ENCODE peak calls at places on chromosomes 12 and 14, in seven cellular contexts. Y, E, Z, L, J, T and O are unnamed samples.

GRCh38 chr12:29521951-29522350 is 24.5 kb upstream of the OVCH1 start:
- DNase-seq in T (peak), E (no peak), J (no peak), L (peak), Z (no peak), Y (peak), O (no peak)

GRCh38 chr12:39959467-39959866 is 146.4 kb downstream of the SLC2A13 start:
- DNase-seq in J (no peak), L (no peak), E (no peak), T (no peak), Z (no peak), Y (no peak), O (no peak)

GRCh38 chr14:100193417-100194357 is 34.2 kb upstream of the DEGS2 start:
- DNase-seq in L (no peak), T (no peak), Y (no peak), E (no peak), Z (no peak), J (no peak), O (no peak)

GRCh38 chr12:4285070-4285469 is 11.5 kb downstream of the CCND2 start:
- DNase-seq in L (no peak), T (no peak), J (no peak), Y (no peak), Z (no peak), E (no peak), O (no peak)

GRCh38 chr12:132222096-132222807 is 78.0 kb downstream of the NOC4L start:
- DNase-seq in T (peak), E (peak), L (peak), J (peak), Y (no peak), Z (no peak), O (peak)

GRCh38 chr12:108641446-108642268 is 8.0 kb upstream of the SELPLG start:
- DNase-seq in E (no peak), L (no peak), J (no peak), Z (no peak), Y (no peak), T (no peak), O (no peak)

GRCh38 chr12:77354766-77355362 is 289.5 kb upstream of the E2F7 start:
- DNase-seq in T (peak), E (no peak), Z (no peak), Y (peak), J (no peak), L (peak), O (no peak)

GRCh38 chr12:85733441-85733840 is 102.8 kb downstream of the RASSF9 start:
- DNase-seq in E (peak), T (peak), Y (peak), Z (no peak), L (peak), J (no peak), O (no peak)

GRCh38 chr14:100554082-100554677 is 33.0 kb downstream of the BEGAIN start:
- DNase-seq in E (peak), Z (no peak), L (peak), J (peak), T (no peak), Y (no peak), O (no peak)

GRCh38 chr14:82239205-82239604 is 705.6 kb upstream of the SEL1L start:
- DNase-seq in T (no peak), J (no peak), E (no peak), L (no peak), Y (no peak), Z (no peak), O (no peak)

GRCh38 chr12:121975029-121975428 is 46.7 kb upstream of the BCL7A start:
- DNase-seq in T (no peak), Z (no peak), L (no peak), Y (no peak), E (no peak), J (no peak), O (no peak)

GRCh38 chr12:34406228-34406995 is 384.1 kb downstream of the ALG10 start:
- DNase-seq in E (peak), L (no peak), Y (no peak), J (no peak), Z (peak), T (no peak), O (peak)

GRCh38 chr12:100797786-100798580 is 3.4 kb downstream of the ANO4 start:
- DNase-seq in Y (no peak), J (no peak), T (no peak), L (no peak), E (no peak), Z (no peak), O (no peak)
- H3K27ac ChIP-seq in Y (no peak), J (no peak), T (peak), L (no peak), E (no peak), Z (no peak), O (no peak)

GRCh38 chr12:88639361-88639760 is 59.1 kb upstream of the KITLG start:
- DNase-seq in L (no peak), J (no peak), Y (peak), T (peak), E (peak), Z (no peak), O (no peak)
- H3K27ac ChIP-seq in L (peak), J (no peak), Y (peak), T (peak), E (peak), Z (no peak), O (no peak)

GRCh38 chr14:95173518-95173917 is 16.2 kb upstream of the DICER1 start:
- DNase-seq in E (peak), J (no peak), Y (no peak), Z (no peak), L (no peak), T (no peak), O (no peak)
- H3K27ac ChIP-seq in E (peak), J (no peak), Y (no peak), Z (no peak), L (no peak), T (no peak), O (no peak)

GRCh38 chr14:50312734-50313054 is 570 bp downstream of the DMAC2L start:
- DNase-seq in Y (no peak), Z (no peak), L (no peak), T (no peak), J (no peak), E (no peak), O (no peak)
- H3K27ac ChIP-seq in Y (peak), Z (peak), L (peak), T (peak), J (peak), E (peak), O (peak)

DNA sequence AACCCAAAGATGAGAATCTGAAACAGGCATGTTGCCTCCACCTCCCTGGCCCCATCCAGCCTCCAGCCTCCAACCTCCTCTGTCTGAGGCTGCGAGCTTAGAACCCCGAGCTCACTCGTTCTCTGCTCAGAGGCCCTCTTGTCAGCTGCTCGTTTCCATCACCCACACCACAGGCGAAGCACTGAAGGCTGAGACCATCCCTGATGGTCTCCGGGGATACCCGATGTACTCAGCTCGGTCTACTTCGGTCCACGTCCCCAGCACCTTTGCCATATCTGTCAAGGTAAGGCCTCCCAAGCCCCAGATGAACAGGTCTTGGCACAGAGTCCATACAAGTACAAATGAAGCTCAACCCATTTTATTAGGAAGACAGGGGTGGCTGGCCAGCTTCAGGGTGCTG is 72.4 kb downstream of the TTC7B start:
- DNase-seq in E (no peak), Y (no peak), J (no peak), Z (no peak), L (no peak), T (no peak), O (no peak)
- H3K27ac ChIP-seq in E (no peak), Y (no peak), J (no peak), Z (no peak), L (no peak), T (no peak), O (no peak)

DNA sequence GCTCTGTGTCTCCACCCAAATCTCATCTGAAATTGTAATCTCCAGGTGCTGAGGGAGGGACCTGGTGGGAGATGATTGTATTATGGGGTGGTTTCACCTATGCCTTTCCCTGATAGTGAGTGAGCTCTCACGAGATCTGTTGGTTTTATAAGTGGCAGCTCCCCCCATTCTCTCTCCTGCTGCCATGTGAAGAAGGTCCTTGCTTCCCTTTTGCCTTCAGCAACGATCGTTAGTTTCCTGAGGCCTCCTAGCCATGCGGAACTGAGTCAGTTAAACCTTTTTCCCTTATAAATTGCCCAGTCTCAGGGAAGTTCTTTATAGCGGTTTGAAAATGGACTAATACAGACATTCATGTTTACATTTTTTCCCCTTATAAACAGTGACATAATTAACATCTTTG is 36.1 kb downstream of the PELI2 start:
- DNase-seq in J (no peak), Y (no peak), L (no peak), E (no peak), Z (no peak), T (no peak), O (no peak)
- H3K27ac ChIP-seq in J (no peak), Y (no peak), L (no peak), E (no peak), Z (no peak), T (no peak), O (no peak)

DNA sequence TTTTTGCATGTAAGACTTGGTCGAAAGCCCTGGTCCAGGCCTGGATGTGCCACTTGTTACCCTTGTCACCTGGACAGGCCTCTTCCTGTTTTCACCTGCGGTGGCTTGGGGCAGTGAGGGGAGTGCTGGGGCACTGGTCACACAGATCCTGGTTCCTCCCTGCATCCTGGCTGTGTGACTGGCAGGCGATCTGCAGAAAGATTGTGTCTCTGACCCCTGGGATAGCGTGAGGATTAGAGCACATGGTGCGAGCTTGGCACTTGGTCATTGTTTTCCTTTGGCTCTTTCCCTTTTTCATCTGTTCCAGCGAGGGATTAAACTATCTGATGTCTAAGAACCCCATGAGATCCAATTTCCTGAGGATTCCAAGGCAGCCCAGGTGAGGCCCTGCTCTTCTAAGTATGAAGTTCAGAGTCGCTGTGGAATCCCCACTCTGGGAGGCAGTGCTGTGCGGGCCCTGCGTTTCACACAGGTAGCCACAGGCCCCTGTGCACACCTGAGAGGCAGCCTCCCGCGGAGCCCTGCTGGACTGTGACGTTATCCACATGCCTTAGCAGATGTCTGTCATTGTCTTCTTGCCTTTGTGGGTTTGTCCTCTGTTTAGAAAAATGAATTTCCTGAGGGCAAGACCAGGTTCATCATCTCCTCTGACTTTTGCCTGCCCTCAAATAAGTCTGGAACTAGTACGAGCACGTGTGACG is 288.4 kb downstream of the CACNA1C start:
- DNase-seq in L (no peak), E (no peak), Z (no peak), J (no peak), T (no peak), Y (no peak), O (no peak)
- H3K27ac ChIP-seq in L (peak), E (peak), Z (peak), J (no peak), T (peak), Y (peak), O (no peak)

GRCh38 chr12:53700567-53700966 is 24.7 kb upstream of the ATP5MC2 start:
- DNase-seq in L (peak), Z (no peak), Y (peak), J (no peak), E (no peak), T (no peak), O (no peak)
- H3K27ac ChIP-seq in L (no peak), Z (no peak), Y (no peak), J (no peak), E (no peak), T (no peak), O (no peak)

DNA sequence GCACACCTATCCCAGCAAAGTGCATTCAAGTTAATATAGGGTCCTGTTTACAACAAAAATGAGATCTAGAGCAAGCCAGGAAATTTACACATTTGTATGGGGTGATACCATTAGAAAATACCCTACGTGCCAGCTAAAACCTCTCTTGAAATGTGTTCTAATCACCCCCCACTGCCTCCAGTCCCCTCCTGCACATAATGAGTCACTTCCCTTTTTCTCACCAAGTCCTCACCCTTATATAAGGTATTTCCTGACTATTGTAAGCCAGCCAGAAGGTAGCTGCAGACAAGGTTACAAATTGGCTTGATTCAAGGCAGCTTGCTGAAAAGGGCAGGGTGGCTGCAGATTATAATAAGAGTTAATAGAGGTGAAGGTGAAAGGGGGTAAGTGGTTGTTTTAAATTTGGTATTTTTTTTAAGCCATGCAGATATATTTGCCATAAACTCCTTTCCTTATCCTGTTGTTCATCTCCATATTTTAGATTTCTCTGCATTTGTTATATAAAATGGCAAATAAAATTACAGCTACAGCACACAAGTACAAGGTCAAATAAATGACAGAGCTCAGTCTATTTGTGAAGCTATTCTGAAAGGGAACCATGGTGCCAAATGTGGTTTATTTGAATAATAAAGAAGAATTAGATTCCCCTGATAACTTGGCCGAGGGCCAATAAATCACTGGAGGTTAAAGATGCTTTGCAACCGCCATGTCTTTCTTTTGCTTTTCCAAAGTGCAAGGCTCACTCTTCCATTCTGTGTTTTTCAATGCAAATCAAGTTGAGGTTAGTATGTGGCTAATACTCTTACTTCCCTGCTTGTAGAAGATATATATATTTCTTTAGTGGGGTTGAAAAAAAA is 385.9 kb downstream of the EGLN3 start:
- DNase-seq in Z (no peak), Y (peak), J (no peak), E (no peak), T (peak), L (peak), O (no peak)
- H3K27ac ChIP-seq in Z (no peak), Y (no peak), J (no peak), E (no peak), T (no peak), L (no peak), O (no peak)